ENCODE peak calls at places on chromosomes 12 and 14, in nine cellular contexts. O, I, N, U, F, Z, D, K and H are unnamed samples.

GRCh38 chr14:96748371-96748770 is 48.8 kb upstream of the VRK1 start:
- DNase-seq in O (peak; percentile 78), I (no peak), N (no peak), U (no peak), F (peak; percentile 60), Z (no peak), D (no peak), K (no peak), H (no peak)

GRCh38 chr14:104865069-104865630 is at the start of gene CEP170B:
- DNase-seq in O (peak; percentile 72), I (no peak), N (peak; percentile 83), U (no peak), F (peak; percentile 36), Z (peak; percentile 22), D (no peak), K (no peak), H (no peak)

GRCh38 chr14:93977790-93978581 is 1.6 kb upstream of the ASB2 start:
- DNase-seq in O (no peak), I (no peak), N (no peak), U (peak; percentile 76), F (no peak), Z (peak; percentile 77), D (no peak), K (no peak), H (peak; percentile 56)

GRCh38 chr12:68495666-68496065 is 115.0 kb upstream of the RAP1B start:
- DNase-seq in O (no peak), I (peak; percentile 64), N (no peak), U (no peak), F (no peak), Z (no peak), D (no peak), K (peak; percentile 30), H (no peak)

GRCh38 chr14:23559010-23559920 is 3.2 kb downstream of the THTPA start:
- DNase-seq in O (peak; percentile 53), I (no peak), N (peak; percentile 76), U (peak; percentile 52), F (peak; percentile 48), Z (no peak), D (no peak), K (no peak), H (peak; percentile 37)

GRCh38 chr12:15830538-15830937 is 41.4 kb upstream of the EPS8 start:
- DNase-seq in O (no peak), I (no peak), N (peak; percentile 50), U (no peak), F (no peak), Z (no peak), D (peak; percentile 56), K (peak; percentile 86), H (no peak)

GRCh38 chr14:93648440-93649168 is 139.7 kb downstream of the PRIMA1 start:
- DNase-seq in O (peak; percentile 6), I (no peak), N (no peak), U (peak; percentile 19), F (peak; percentile 44), Z (no peak), D (no peak), K (no peak), H (no peak)

GRCh38 chr12:62581288-62582064 is 114.8 kb downstream of the MON2 start:
- DNase-seq in O (peak; percentile 39), I (no peak), N (peak; percentile 24), U (no peak), F (peak; percentile 65), Z (peak; percentile 26), D (no peak), K (no peak), H (no peak)

GRCh38 chr12:76387614-76388013 is 39.4 kb upstream of the BBS10 start:
- DNase-seq in O (no peak), I (no peak), N (no peak), U (no peak), F (no peak), Z (no peak), D (no peak), K (no peak), H (no peak)

GRCh38 chr14:102140750-102141145 is 1.1 kb downstream of the WDR20 start:
- DNase-seq in O (no peak), I (no peak), N (peak; percentile 27), U (no peak), F (peak; percentile 33), Z (no peak), D (no peak), K (no peak), H (no peak)

GRCh38 chr14:28931999-28932398 is 165.4 kb downstream of the FOXG1 start:
- DNase-seq in O (no peak), I (no peak), N (no peak), U (no peak), F (no peak), Z (no peak), D (no peak), K (no peak), H (no peak)

GRCh38 chr12:91858186-91858585 is 287.5 kb downstream of the BTG1 start:
- DNase-seq in O (no peak), I (no peak), N (no peak), U (no peak), F (no peak), Z (no peak), D (no peak), K (no peak), H (no peak)

GRCh38 chr12:130041983-130042812 is 120.1 kb upstream of the FZD10 start:
- DNase-seq in O (peak; percentile 63), I (no peak), N (no peak), U (peak; percentile 23), F (no peak), Z (no peak), D (no peak), K (no peak), H (peak; percentile 33)

GRCh38 chr14:79665556-79665955 is 545.7 kb downstream of the DIO2 start:
- DNase-seq in O (no peak), I (no peak), N (no peak), U (no peak), F (no peak), Z (no peak), D (no peak), K (no peak), H (no peak)

GRCh38 chr12:16726879-16727278 is 120.9 kb upstream of the LMO3 start:
- DNase-seq in O (no peak), I (no peak), N (no peak), U (no peak), F (no peak), Z (no peak), D (no peak), K (no peak), H (no peak)

GRCh38 chr12:82412246-82412645 is 53.9 kb downstream of the METTL25 start:
- DNase-seq in O (no peak), I (no peak), N (no peak), U (no peak), F (peak; percentile 51), Z (no peak), D (no peak), K (no peak), H (no peak)

GRCh38 chr12:81078469-81079196 is 754 bp downstream of the ACSS3 start:
- DNase-seq in O (peak; percentile 8), I (no peak), N (peak; percentile 26), U (no peak), F (no peak), Z (no peak), D (no peak), K (no peak), H (no peak)

GRCh38 chr12:89461649-89462612 is 62.7 kb downstream of the GALNT4 start:
- DNase-seq in O (peak; percentile 46), I (no peak), N (peak; percentile 17), U (no peak), F (peak; percentile 82), Z (no peak), D (no peak), K (no peak), H (no peak)

GRCh38 chr12:87809916-87810315 is 219.3 kb downstream of the C12orf50 start:
- DNase-seq in O (no peak), I (no peak), N (no peak), U (no peak), F (no peak), Z (no peak), D (no peak), K (no peak), H (no peak)

GRCh38 chr12:52521175-52521574 is 981 bp upstream of the KRT5 start:
- DNase-seq in O (no peak), I (no peak), N (no peak), U (no peak), F (peak; percentile 52), Z (no peak), D (no peak), K (no peak), H (no peak)

GRCh38 chr14:57189070-57189469 is 79.6 kb downstream of the EXOC5 start:
- DNase-seq in O (peak; percentile 59), I (no peak), N (peak; percentile 9), U (no peak), F (peak; percentile 67), Z (no peak), D (no peak), K (no peak), H (no peak)

GRCh38 chr12:442235-442884 is 17.4 kb upstream of the B4GALNT3 start:
- DNase-seq in O (peak; percentile 76), I (no peak), N (peak; percentile 62), U (no peak), F (peak; percentile 82), Z (no peak), D (no peak), K (peak; percentile 15), H (no peak)

GRCh38 chr14:101482066-101482465 is 79.2 kb upstream of the DIO3 start:
- DNase-seq in O (no peak), I (no peak), N (no peak), U (no peak), F (no peak), Z (no peak), D (no peak), K (no peak), H (no peak)

GRCh38 chr12:84070311-84070710 is 842.3 kb downstream of the SLC6A15 start:
- DNase-seq in O (no peak), I (peak; percentile 93), N (no peak), U (no peak), F (no peak), Z (no peak), D (peak; percentile 88), K (no peak), H (no peak)

GRCh38 chr12:53224268-53224896 is 7.6 kb downstream of the RARG start:
- DNase-seq in O (no peak), I (no peak), N (no peak), U (no peak), F (peak; percentile 61), Z (no peak), D (no peak), K (no peak), H (no peak)